ENCODE peak calls at places on chromosomes 12 and 14, in eight cellular contexts. G, B, N, Z, H, A, M and J are unnamed samples.
A peak's percentile ranks its signal among the peaks of the same experiment; 100 is the strongest.

GRCh38 chr14:68230941-68231717 is 411.6 kb downstream of the RAD51B start:
- DNase-seq in G (no peak), B (no peak), N (no peak), Z (no peak), H (no peak), A (no peak), M (no peak), J (no peak)

GRCh38 chr12:79988368-79988767 is 53.5 kb upstream of the PPP1R12A start:
- DNase-seq in G (no peak), B (peak; percentile 64), N (no peak), Z (no peak), H (no peak), A (no peak), M (no peak), J (no peak)

GRCh38 chr12:49133014-49133413 is 1.8 kb upstream of the TUBA1B start:
- DNase-seq in G (no peak), B (no peak), N (no peak), Z (no peak), H (no peak), A (no peak), M (no peak), J (no peak)

GRCh38 chr14:53209370-53209769 is 56.2 kb upstream of the DDHD1 start:
- DNase-seq in G (no peak), B (no peak), N (no peak), Z (no peak), H (no peak), A (no peak), M (no peak), J (no peak)

GRCh38 chr12:68611094-68611818 is 557 bp downstream of the RAP1B start:
- DNase-seq in G (peak; percentile 39), B (peak; percentile 34), N (peak; percentile 70), Z (peak; percentile 22), H (peak; percentile 92), A (no peak), M (peak; percentile 60), J (peak; percentile 50)

GRCh38 chr14:88422919-88423318 is 37.5 kb downstream of the SPATA7 start:
- DNase-seq in G (no peak), B (peak; percentile 71), N (no peak), Z (no peak), H (no peak), A (peak; percentile 9), M (no peak), J (no peak)

GRCh38 chr14:65485516-65485915 is 73.0 kb downstream of the FUT8 start:
- DNase-seq in G (no peak), B (no peak), N (no peak), Z (no peak), H (no peak), A (no peak), M (no peak), J (no peak)

GRCh38 chr12:54750-55535 is 11.6 kb upstream of the IQSEC3 start:
- DNase-seq in G (no peak), B (no peak), N (no peak), Z (no peak), H (peak; percentile 72), A (no peak), M (no peak), J (no peak)

GRCh38 chr14:77707355-77707723 is 484 bp downstream of the ALKBH1 start:
- DNase-seq in G (peak; percentile 58), B (peak; percentile 65), N (no peak), Z (no peak), H (no peak), A (no peak), M (peak; percentile 15), J (peak; percentile 40)

GRCh38 chr12:78795934-78796445 is 68.6 kb upstream of the SYT1 start:
- DNase-seq in G (no peak), B (no peak), N (no peak), Z (no peak), H (no peak), A (no peak), M (no peak), J (no peak)

GRCh38 chr12:108854453-108855283 is 2.7 kb downstream of the SSH1 start:
- DNase-seq in G (no peak), B (peak; percentile 97), N (peak; percentile 65), Z (no peak), H (peak; percentile 72), A (peak; percentile 96), M (peak; percentile 61), J (peak; percentile 65)

GRCh38 chr12:62582065-62582366 is 115.4 kb downstream of the MON2 start:
- DNase-seq in G (no peak), B (no peak), N (no peak), Z (no peak), H (no peak), A (no peak), M (no peak), J (no peak)

GRCh38 chr12:25976289-25976688 is 17.8 kb downstream of the RASSF8 start:
- DNase-seq in G (no peak), B (no peak), N (no peak), Z (no peak), H (no peak), A (no peak), M (no peak), J (no peak)

GRCh38 chr14:99667045-99667444 is 17.1 kb upstream of the CYP46A1 start:
- DNase-seq in G (no peak), B (no peak), N (no peak), Z (no peak), H (no peak), A (no peak), M (no peak), J (no peak)

GRCh38 chr14:87491816-87492215 is 501.2 kb downstream of the GALC start:
- DNase-seq in G (peak; percentile 14), B (no peak), N (no peak), Z (no peak), H (no peak), A (peak; percentile 18), M (no peak), J (no peak)

GRCh38 chr14:98173291-98173690 is 1098.7 kb downstream of the BCL11B start:
- DNase-seq in G (no peak), B (no peak), N (no peak), Z (no peak), H (peak; percentile 80), A (no peak), M (peak; percentile 4), J (no peak)

GRCh38 chr14:89303452-89304435 is 113.3 kb downstream of the FOXN3 start:
- DNase-seq in G (peak; percentile 49), B (peak; percentile 78), N (peak; percentile 29), Z (peak; percentile 25), H (peak; percentile 79), A (peak; percentile 43), M (peak; percentile 52), J (peak; percentile 72)

GRCh38 chr12:109099426-109100020 is 2.1 kb downstream of the UNG start:
- DNase-seq in G (no peak), B (no peak), N (no peak), Z (no peak), H (no peak), A (no peak), M (no peak), J (no peak)

GRCh38 chr12:2999265-2999841 is 40.2 kb downstream of the TEAD4 start:
- DNase-seq in G (no peak), B (no peak), N (peak; percentile 35), Z (no peak), H (no peak), A (no peak), M (peak; percentile 67), J (no peak)

GRCh38 chr12:120884644-120885043 is 19.5 kb downstream of the SPPL3 start:
- DNase-seq in G (no peak), B (no peak), N (no peak), Z (no peak), H (no peak), A (no peak), M (no peak), J (no peak)

GRCh38 chr14:39666386-39666785 is 234.2 kb upstream of the FBXO33 start:
- DNase-seq in G (no peak), B (no peak), N (no peak), Z (no peak), H (no peak), A (no peak), M (no peak), J (no peak)

GRCh38 chr14:68518910-68519686 is 273.8 kb downstream of the ZFP36L1 start:
- DNase-seq in G (no peak), B (no peak), N (no peak), Z (no peak), H (no peak), A (no peak), M (no peak), J (no peak)

DNA sequence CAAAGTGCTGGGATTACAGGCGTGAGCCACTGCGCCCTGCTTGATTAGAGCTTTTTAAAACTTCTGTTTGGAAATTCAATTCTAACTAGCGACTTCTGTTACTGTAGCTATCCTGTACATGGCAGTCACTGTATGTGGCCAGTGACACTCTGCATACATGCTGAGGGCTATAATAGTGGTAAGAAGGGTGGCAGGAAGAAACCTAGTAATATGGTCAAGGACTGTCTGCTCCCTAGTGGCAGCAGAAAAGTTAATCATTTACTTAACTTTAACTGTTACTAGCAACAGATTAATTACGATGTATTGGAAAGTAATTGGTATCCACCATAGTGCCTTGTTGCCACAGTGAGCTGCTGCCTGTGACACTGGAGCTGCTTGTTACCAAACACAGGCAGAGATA is 149.0 kb downstream of the KITLG start:
- DNase-seq in G (no peak), B (no peak), N (no peak), Z (no peak), H (no peak), A (no peak), M (no peak), J (no peak)
- TF ChIP-seq CTCF in G (no peak), B (no peak), N (no peak), Z (no peak), H (no peak), A (no peak), M (no peak), J (no peak)

DNA sequence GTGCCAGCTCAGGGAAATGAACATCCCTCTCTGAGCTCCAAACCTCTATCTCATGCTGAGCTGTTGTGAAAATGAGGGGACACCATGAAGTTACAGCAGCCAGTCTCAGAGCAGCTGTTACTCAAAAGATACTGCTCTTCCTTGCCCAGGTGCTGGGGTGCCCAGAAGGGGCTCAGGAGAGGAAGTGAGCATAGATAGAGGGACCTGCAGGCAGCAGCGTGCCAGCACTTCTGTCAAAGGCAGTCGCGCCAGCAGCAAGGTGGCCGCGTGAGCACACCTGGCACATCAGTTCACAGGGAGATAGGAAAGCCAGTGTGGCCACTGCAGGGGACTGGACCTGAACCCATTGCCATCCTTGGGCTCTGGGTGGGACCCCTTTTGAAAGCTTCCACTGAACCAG is 27.8 kb downstream of the C14orf132 start:
- DNase-seq in G (no peak), B (no peak), N (no peak), Z (no peak), H (peak; percentile 41), A (no peak), M (no peak), J (no peak)
- TF ChIP-seq CTCF in G (no peak), B (no peak), N (no peak), Z (no peak), H (no peak), A (no peak), M (no peak), J (no peak)

DNA sequence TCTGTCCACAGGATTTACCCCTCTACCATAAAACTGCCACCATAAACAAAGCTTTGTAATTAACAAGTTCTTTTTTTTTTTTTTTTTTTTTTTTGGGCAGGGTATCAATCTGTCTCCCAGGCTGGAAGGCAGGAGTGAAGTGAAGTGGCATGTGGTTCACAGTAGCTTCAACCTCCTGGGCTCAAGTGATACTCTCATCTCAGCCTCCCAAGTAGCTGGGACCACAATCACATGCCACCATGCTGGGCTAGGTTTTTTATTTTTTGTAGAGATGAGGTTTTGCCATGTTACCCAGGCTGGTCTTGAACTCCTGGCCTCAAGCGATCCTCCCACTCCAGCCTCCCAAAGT is 61.1 kb upstream of the NUDT4 start:
- DNase-seq in G (no peak), B (no peak), N (no peak), Z (no peak), H (no peak), A (no peak), M (no peak), J (no peak)
- TF ChIP-seq CTCF in G (no peak), B (no peak), N (no peak), Z (no peak), H (no peak), A (no peak), M (no peak), J (no peak)

GRCh38 chr12:6089041-6089823 is 35.2 kb downstream of the VWF start:
- DNase-seq in G (no peak), B (peak; percentile 21), N (no peak), Z (no peak), H (peak; percentile 36), A (no peak), M (no peak), J (no peak)
- TF ChIP-seq CTCF in G (no peak), B (no peak), N (no peak), Z (no peak), H (no peak), A (no peak), M (no peak), J (no peak)